ENCODE peak calls at places on chromosomes 16 and 17, in four cellular contexts. P, S, R and B are unnamed samples. For H3K9me3, the result is how much of the 10 kb centered on the place peaks cover.

GRCh38 chr16:63856537-63856936 is 1265.3 kb downstream of the CDH11 start:
- DNase-seq in P (no peak), S (no peak), R (no peak), B (no peak)

GRCh38 chr17:5361426-5361825 is 58.0 kb downstream of the NUP88 start:
- DNase-seq in P (no peak), S (no peak), R (no peak), B (no peak)

GRCh38 chr16:4519274-4520058 is 19.1 kb downstream of the CDIP1 start:
- DNase-seq in P (no peak), S (no peak), R (no peak), B (no peak)

GRCh38 chr17:29929006-29929543 is 953 bp downstream of the SSH2 start:
- DNase-seq in P (peak), S (peak), R (peak), B (peak)

GRCh38 chr17:19354123-19354522 is 8.4 kb downstream of the B9D1 start:
- DNase-seq in P (peak), S (no peak), R (peak), B (peak)

GRCh38 chr16:1414532-1415265 is at the start of gene UNKL:
- DNase-seq in P (peak), S (peak), R (peak), B (peak)

GRCh38 chr17:81889602-81890001 is 1.8 kb downstream of the ALYREF start:
- DNase-seq in P (no peak), S (peak), R (no peak), B (no peak)

GRCh38 chr17:31211352-31212012 is 85.6 kb downstream of the OMG start:
- DNase-seq in P (no peak), S (no peak), R (peak), B (peak)

GRCh38 chr17:58402047-58402446 is 15.3 kb downstream of the RNF43 start:
- DNase-seq in P (no peak), S (no peak), R (peak), B (peak)

GRCh38 chr16:69084301-69084700 is 21.2 kb upstream of the HAS3 start:
- DNase-seq in P (no peak), S (no peak), R (no peak), B (no peak)

GRCh38 chr17:77836557-77837041 is 121.9 kb upstream of the TNRC6C start:
- DNase-seq in P (peak), S (no peak), R (peak), B (peak)

GRCh38 chr17:28177351-28177750 is 134.9 kb downstream of the NLK start:
- DNase-seq in P (no peak), S (no peak), R (no peak), B (no peak)

GRCh38 chr16:68183033-68183432 is 52.9 kb downstream of the ESRP2 start:
- DNase-seq in P (no peak), S (no peak), R (no peak), B (no peak)

GRCh38 chr17:17724991-17725852 is 44.0 kb downstream of the RAI1 start:
- DNase-seq in P (no peak), S (no peak), R (no peak), B (peak)

GRCh38 chr17:46805771-46806170 is 12.7 kb downstream of the WNT3 start:
- DNase-seq in P (no peak), S (no peak), R (no peak), B (no peak)

GRCh38 chr17:77877674-77878355 is 80.7 kb upstream of the TNRC6C start:
- DNase-seq in P (no peak), S (no peak), R (no peak), B (no peak)

GRCh38 chr16:5895137-5895536 is 797.5 kb upstream of the EEF2KMT start:
- DNase-seq in P (no peak), S (no peak), R (no peak), B (no peak)

DNA sequence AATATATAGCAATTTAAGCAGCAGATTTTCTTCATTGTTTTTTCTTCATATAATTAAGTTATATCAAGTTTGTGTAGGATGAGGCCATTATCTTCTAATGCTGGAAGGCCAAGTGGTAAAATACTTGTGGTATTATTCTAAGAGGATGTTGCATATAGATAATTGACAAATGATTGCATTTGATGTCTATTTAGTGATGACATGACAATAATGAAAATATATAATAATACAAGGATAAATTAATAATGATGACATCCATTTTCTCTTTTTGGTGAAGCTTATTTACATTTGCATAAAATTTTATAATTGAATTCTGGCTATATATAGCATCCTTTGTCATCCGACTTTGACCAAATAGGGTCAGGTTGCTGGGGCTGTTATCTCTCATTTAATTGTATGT is 195.4 kb upstream of the KCNJ16 start:
- DNase-seq in P (no peak), S (no peak), R (no peak), B (no peak)
- H3K4me2 ChIP-seq in P (no peak), S (no peak), R (no peak), B (no peak)

DNA sequence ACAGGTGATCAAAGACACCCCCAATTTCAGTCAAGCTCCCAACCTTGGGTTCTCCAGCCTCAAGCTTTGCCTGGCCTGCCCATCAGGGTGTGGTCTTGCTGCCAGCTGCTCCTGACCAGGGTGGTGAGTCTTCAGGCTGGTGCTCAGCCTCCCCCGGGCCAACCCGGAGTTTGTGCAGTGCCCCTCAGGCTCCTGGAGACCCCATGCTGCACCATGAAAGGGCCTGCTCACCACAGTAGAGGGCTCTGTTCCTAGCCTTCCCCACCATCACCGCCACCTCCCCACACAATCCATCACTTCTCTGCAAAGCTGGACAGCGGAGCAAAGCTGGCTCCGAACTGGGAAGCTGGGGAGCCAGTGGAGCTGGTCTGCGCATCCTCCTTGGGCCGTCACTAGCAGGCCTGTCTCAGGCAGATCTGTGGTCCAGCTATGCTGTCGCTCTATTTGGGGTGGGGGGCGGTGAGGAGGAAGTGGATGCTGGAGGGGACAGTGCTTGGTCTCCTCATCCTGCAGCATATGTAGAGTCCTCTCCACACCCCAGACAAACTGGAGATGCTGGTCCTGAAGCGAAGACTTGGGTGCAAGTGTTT is 88.5 kb upstream of the RPL38 start:
- DNase-seq in P (no peak), S (no peak), R (no peak), B (no peak)
- H3K9me3 ChIP-seq in P (under half), S (under half), R (under half), B (under half)

GRCh38 chr17:37406635-37407455 is at the start of the genes ACACA and TADA2A:
- DNase-seq in P (peak), S (peak), R (peak), B (peak)
- H3K4me2 ChIP-seq in P (peak), S (peak), R (peak), B (peak)

GRCh38 chr17:75160211-75160610 is 5.9 kb upstream of the JPT1 start:
- DNase-seq in P (no peak), S (no peak), R (no peak), B (no peak)
- H3K9me3 ChIP-seq in P (under half), S (under half), R (under half), B (under half)

DNA sequence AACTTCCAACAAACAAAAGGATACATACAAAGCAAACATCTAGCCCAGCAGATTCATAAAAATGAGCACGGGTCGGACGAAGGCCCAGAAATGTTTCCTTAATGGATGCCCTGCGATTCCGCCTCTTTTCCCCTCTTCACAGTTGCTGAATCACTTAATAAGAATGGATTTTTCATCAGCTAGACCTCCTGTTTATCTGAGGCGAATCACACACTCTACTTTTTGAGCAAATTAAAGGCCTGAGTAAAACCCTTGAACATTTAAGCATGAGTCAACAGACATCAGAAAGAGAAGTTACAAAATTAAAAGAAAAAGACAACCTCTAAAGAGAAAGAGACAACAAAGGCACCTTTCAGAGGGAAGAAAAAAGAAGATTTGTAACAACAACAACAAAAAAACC is 44.7 kb downstream of the HS3ST3A1 start:
- DNase-seq in P (peak), S (no peak), R (peak), B (peak)
- H3K4me2 ChIP-seq in P (no peak), S (no peak), R (peak), B (no peak)

DNA sequence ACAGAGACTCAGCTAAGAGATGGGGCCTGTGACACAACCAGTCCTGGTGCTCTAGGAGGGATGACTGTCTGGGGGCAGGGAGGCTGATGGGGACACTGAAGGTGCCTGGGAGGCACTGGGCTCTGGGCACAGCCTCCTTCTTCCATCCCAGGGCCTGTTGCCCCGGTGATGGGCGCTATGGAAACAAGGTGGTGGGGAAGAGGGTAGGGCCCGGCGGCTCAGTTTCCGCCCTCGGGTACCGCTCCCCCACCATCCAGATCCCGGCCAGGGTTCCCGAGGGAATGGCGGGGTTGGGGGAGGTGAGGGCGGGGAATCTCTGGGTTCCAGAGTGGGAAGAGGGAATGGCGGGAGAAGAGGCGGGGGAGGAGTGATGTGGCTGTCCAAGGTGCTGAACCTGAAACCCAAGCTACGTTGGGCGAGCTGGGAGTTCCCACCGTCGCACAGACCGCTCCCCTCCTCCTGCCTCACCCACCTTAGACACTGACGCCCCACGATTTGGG is 981 bp downstream of the KCNH4 start:
- DNase-seq in P (peak), S (peak), R (no peak), B (peak)
- H3K9me3 ChIP-seq in P (under half), S (under half), R (under half), B (under half)

DNA sequence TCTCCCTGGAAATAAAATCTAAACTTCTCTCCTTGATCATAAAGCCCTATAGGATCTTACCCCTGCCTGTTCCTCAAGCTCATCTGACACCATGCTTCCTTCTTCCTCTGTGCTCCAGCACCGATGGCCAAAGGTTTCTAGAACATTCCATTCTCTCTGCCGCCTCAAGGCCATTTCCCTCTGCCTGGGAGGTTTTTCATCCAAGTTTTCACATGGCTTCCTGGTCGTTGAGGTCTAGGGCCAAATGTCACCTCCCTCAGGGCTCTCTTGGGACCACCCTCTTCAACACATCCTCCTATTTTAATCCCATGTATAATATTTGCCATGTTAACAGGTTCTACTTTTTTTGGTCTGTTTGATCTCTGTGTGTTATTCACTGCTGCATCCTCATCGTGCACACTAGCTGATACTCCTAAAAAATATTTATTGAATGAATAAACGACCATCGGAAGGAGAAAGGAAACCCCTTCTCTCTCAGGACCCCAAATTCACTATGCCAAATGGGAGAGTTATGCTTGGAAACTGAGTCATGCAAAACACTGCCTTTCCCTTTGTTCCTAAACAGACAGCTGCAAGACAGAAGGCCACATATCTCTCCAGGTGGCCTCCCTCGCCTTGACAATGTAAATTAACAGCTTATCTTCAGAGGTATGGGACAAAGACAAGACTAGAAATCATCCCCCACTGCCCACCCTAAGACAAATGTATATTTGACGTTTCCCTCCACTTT is 78.5 kb downstream of the XYLT1 start:
- DNase-seq in P (no peak), S (no peak), R (no peak), B (no peak)
- H3K4me2 ChIP-seq in P (no peak), S (no peak), R (no peak), B (no peak)

GRCh38 chr17:80246726-80247125 is 13.9 kb upstream of the RNF213 start:
- DNase-seq in P (no peak), S (no peak), R (no peak), B (no peak)

GRCh38 chr17:80246266-80246681 is 14.4 kb upstream of the RNF213 start:
- DNase-seq in P (no peak), S (no peak), R (no peak), B (no peak)

GRCh38 chr17:80245566-80246265 is 14.9 kb upstream of the RNF213 start:
- DNase-seq in P (no peak), S (no peak), R (no peak), B (no peak)

GRCh38 chr17:80243526-80244433 is 16.9 kb upstream of the RNF213 start:
- DNase-seq in P (no peak), S (no peak), R (no peak), B (no peak)

GRCh38 chr17:80244871-80245509 is 15.7 kb upstream of the RNF213 start:
- DNase-seq in P (no peak), S (no peak), R (no peak), B (no peak)
- H3K9me3 ChIP-seq in P (under half), S (under half), R (under half), B (under half)

GRCh38 chr17:40431231-40431602 is 12.0 kb upstream of the IGFBP4 start:
- DNase-seq in P (no peak), S (no peak), R (no peak), B (no peak)

GRCh38 chr17:40433551-40434384 is 9.5 kb upstream of the IGFBP4 start:
- DNase-seq in P (no peak), S (no peak), R (no peak), B (no peak)

GRCh38 chr17:40430272-40431230 is 12.7 kb upstream of the IGFBP4 start:
- DNase-seq in P (no peak), S (no peak), R (no peak), B (no peak)

GRCh38 chr17:40436631-40437030 is 6.6 kb upstream of the IGFBP4 start:
- DNase-seq in P (no peak), S (no peak), R (no peak), B (no peak)

DNA sequence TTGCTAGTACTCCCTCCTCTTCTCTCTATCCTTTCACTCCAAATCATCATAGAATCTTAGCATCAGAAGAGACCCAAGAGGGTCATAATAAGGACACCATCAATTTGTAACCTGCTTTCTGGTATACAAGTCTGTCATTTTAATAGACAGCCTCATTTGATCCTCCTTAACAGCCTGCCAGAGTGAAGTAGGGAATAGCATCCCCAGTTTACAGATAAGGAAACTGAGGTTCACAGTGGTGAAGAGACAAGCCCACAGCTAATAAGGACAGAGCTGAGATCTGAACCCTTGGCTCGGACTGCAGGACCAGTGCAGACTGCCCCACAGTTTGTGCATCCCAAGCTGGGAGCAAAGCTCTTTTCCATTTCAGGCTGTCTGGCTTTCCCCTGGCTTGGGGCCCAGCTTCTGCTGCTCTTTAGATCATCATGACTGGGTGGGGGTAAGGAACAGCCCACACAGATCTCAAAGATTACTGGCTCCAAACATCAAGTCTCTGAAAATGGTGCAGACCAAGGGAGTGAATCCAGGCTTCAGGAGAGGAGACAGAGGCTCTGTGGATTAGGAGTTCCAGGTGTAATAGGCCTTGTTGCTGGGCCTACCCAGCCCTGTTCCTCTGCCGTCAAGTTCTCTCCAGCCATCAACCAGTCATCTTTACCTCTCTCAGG is 10.3 kb upstream of the IGFBP4 start:
- DNase-seq in P (peak), S (peak), R (no peak), B (peak)
- H3K4me2 ChIP-seq in P (no peak), S (no peak), R (no peak), B (no peak)